ENCODE peak calls at places on chromosomes 11 and 22, in five cellular contexts. W, H, K, Y and I are unnamed samples.

GRCh38 chr11:26846222-26846621 is 124.4 kb upstream of the SLC5A12 start:
- DNase-seq in H (no peak), K (no peak), Y (no peak), W (no peak), I (no peak)

GRCh38 chr11:59263225-59263894 is 50.6 kb upstream of the MPEG1 start:
- DNase-seq in W (peak), H (no peak), Y (no peak), K (no peak), I (no peak)

GRCh38 chr11:16669799-16670415 is 68.5 kb upstream of the C11orf58 start:
- DNase-seq in H (peak), W (no peak), K (peak), Y (no peak), I (peak)

GRCh38 chr11:12222099-12222751 is 111.8 kb downstream of the MICAL2 start:
- DNase-seq in H (no peak), W (peak), K (no peak), Y (no peak), I (no peak)

GRCh38 chr22:30705710-30706651 is 11.3 kb downstream of the OSBP2 start:
- DNase-seq in H (peak), K (no peak), Y (no peak), W (no peak), I (no peak)

GRCh38 chr11:17184882-17185587 is 22.8 kb downstream of the PIK3C2A start:
- DNase-seq in K (no peak), W (no peak), H (no peak), Y (no peak), I (no peak)

GRCh38 chr11:33147559-33147958 is 13.7 kb downstream of the CSTF3 start:
- DNase-seq in H (no peak), K (no peak), Y (no peak), W (no peak), I (no peak)

GRCh38 chr11:24356501-24356900 is 140.4 kb upstream of the LUZP2 start:
- DNase-seq in H (no peak), Y (no peak), K (no peak), W (no peak), I (no peak)

GRCh38 chr22:20748820-20749428 is 25.0 kb upstream of the SERPIND1 start:
- DNase-seq in K (no peak), W (no peak), H (no peak), Y (no peak), I (no peak)

GRCh38 chr11:121487191-121487590 is 34.4 kb upstream of the SORL1-AS1 start:
- DNase-seq in Y (no peak), W (no peak), H (no peak), K (no peak), I (no peak)

GRCh38 chr22:17773606-17774205 is 563 bp downstream of the BID start:
- DNase-seq in K (no peak), H (peak), Y (peak), W (peak), I (no peak)

GRCh38 chr11:88363566-88364169 is 26.1 kb upstream of the CTSC start:
- DNase-seq in Y (no peak), W (no peak), K (no peak), H (peak), I (no peak)

GRCh38 chr11:69642549-69642912 is 1.6 kb downstream of the CCND1 start:
- DNase-seq in Y (no peak), W (peak), K (no peak), H (peak), I (no peak)

GRCh38 chr11:74462009-74462408 is 5.3 kb downstream of the KCNE3 start:
- DNase-seq in W (peak), H (peak), Y (no peak), K (no peak), I (no peak)

GRCh38 chr11:63226488-63227114 is 16.8 kb downstream of the SLC22A25 start:
- DNase-seq in W (no peak), K (no peak), H (no peak), Y (no peak), I (no peak)

GRCh38 chr11:58178444-58178843 is 10.4 kb upstream of the OR9Q2 start:
- DNase-seq in H (no peak), Y (no peak), W (no peak), K (no peak), I (no peak)

GRCh38 chr22:20576445-20576816 is 69.0 kb downstream of the MED15 start:
- DNase-seq in H (no peak), W (no peak), K (no peak), Y (no peak), I (no peak)

GRCh38 chr11:12249590-12250260 is 127.6 kb upstream of the PARVA start:
- DNase-seq in W (peak), Y (no peak), K (no peak), H (no peak), I (no peak)

GRCh38 chr22:31995046-31995445 is 48.0 kb upstream of the SLC5A1 start:
- DNase-seq in Y (peak), W (no peak), K (no peak), H (no peak), I (no peak)

GRCh38 chr11:17972987-17973386 is 39.9 kb downstream of the SERGEF start:
- DNase-seq in H (peak), Y (peak), W (no peak), K (peak), I (peak)

GRCh38 chr22:45246060-45246985 is 5.6 kb upstream of the KIAA0930 start:
- DNase-seq in H (peak), W (peak), Y (no peak), K (peak), I (peak)

GRCh38 chr11:129643031-129643721 is 172.5 kb upstream of the TMEM45B start:
- DNase-seq in W (no peak), H (no peak), K (peak), Y (no peak), I (peak)

GRCh38 chr11:58745705-58746364 is 14.1 kb upstream of the GLYAT start:
- DNase-seq in H (no peak), K (no peak), Y (no peak), W (no peak), I (no peak)

GRCh38 chr22:24471570-24471969 is 23.6 kb upstream of the UPB1 start:
- DNase-seq in W (no peak), H (peak), Y (no peak), K (no peak), I (no peak)

GRCh38 chr22:25754527-25755202 is 12.7 kb downstream of the MYO18B start:
- DNase-seq in H (no peak), Y (no peak), W (peak), K (no peak), I (no peak)

GRCh38 chr22:37676691-37677627 is 1.5 kb downstream of the LGALS1 start:
- DNase-seq in W (peak), H (peak), K (no peak), Y (peak), I (peak)

GRCh38 chr11:66277475-66278391 is at the start of gene CNIH2:
- DNase-seq in W (peak), Y (peak), H (peak), K (no peak), I (no peak)

GRCh38 chr22:17726561-17727243 is 47.6 kb downstream of the BID start:
- DNase-seq in W (no peak), Y (no peak), H (peak), K (no peak), I (no peak)